ENCODE peak calls at places on chromosomes 11 and 22, in eight cellular contexts. One of them, this sample, is unnamed.

GRCh38 chr11:82557274-82557673 is 176.4 kb downstream of the FAM181B start:
- DNase-seq in GM06990: no peak
- DNase-seq in Calu3: no peak
- DNase-seq in Peyer's patch: peak; percentile 22
- DNase-seq in neural progenitor cell: no peak
- DNase-seq in endodermal cell: no peak
- DNase-seq in fibroblast of pulmonary artery: no peak
- DNase-seq in gastrocnemius medialis: no peak
- DNase-seq in this sample: peak; percentile 57

GRCh38 chr11:126790550-126790981 is 210.0 kb downstream of the KIRREL3 start:
- DNase-seq in endodermal cell: peak; percentile 79
- DNase-seq in fibroblast of pulmonary artery: peak; percentile 87
- DNase-seq in Calu3: no peak
- DNase-seq in GM06990: no peak
- DNase-seq in Peyer's patch: no peak
- DNase-seq in gastrocnemius medialis: no peak
- DNase-seq in neural progenitor cell: peak; percentile 16
- DNase-seq in this sample: no peak

GRCh38 chr11:72524711-72525110 is 90.4 kb upstream of the CLPB start:
- DNase-seq in gastrocnemius medialis: no peak
- DNase-seq in GM06990: no peak
- DNase-seq in neural progenitor cell: no peak
- DNase-seq in Calu3: no peak
- DNase-seq in fibroblast of pulmonary artery: peak; percentile 31
- DNase-seq in Peyer's patch: no peak
- DNase-seq in endodermal cell: no peak
- DNase-seq in this sample: no peak

GRCh38 chr22:44181033-44181911 is 547 bp downstream of the PARVG start:
- DNase-seq in GM06990: peak; percentile 67
- DNase-seq in Calu3: no peak
- DNase-seq in Peyer's patch: peak; percentile 75
- DNase-seq in gastrocnemius medialis: no peak
- DNase-seq in neural progenitor cell: no peak
- DNase-seq in fibroblast of pulmonary artery: no peak
- DNase-seq in endodermal cell: no peak
- DNase-seq in this sample: peak; percentile 76

GRCh38 chr22:32999039-32999861 is 58.9 kb downstream of the SYN3 start:
- DNase-seq in Calu3: no peak
- DNase-seq in fibroblast of pulmonary artery: peak; percentile 10
- DNase-seq in neural progenitor cell: no peak
- DNase-seq in gastrocnemius medialis: no peak
- DNase-seq in Peyer's patch: no peak
- DNase-seq in GM06990: no peak
- DNase-seq in endodermal cell: no peak
- DNase-seq in this sample: no peak

GRCh38 chr11:44992181-44992582 is 41.5 kb upstream of the TP53I11 start:
- DNase-seq in endodermal cell: peak; percentile 44
- DNase-seq in gastrocnemius medialis: no peak
- DNase-seq in Peyer's patch: no peak
- DNase-seq in GM06990: no peak
- DNase-seq in fibroblast of pulmonary artery: no peak
- DNase-seq in neural progenitor cell: no peak
- DNase-seq in Calu3: no peak
- DNase-seq in this sample: no peak

GRCh38 chr22:40911772-40912171 is 39.4 kb upstream of the RBX1 start:
- DNase-seq in gastrocnemius medialis: no peak
- DNase-seq in Peyer's patch: no peak
- DNase-seq in GM06990: no peak
- DNase-seq in Calu3: no peak
- DNase-seq in endodermal cell: no peak
- DNase-seq in fibroblast of pulmonary artery: peak; percentile 8
- DNase-seq in neural progenitor cell: no peak
- DNase-seq in this sample: no peak

GRCh38 chr11:1307163-1307870 is 2.1 kb downstream of the TOLLIP start:
- DNase-seq in Calu3: no peak
- DNase-seq in fibroblast of pulmonary artery: no peak
- DNase-seq in endodermal cell: peak; percentile 30
- DNase-seq in GM06990: no peak
- DNase-seq in Peyer's patch: peak; percentile 60
- DNase-seq in gastrocnemius medialis: no peak
- DNase-seq in neural progenitor cell: no peak
- DNase-seq in this sample: peak; percentile 77

GRCh38 chr22:24402460-24403192 is 24.8 kb upstream of the ADORA2A start:
- DNase-seq in fibroblast of pulmonary artery: peak; percentile 91
- DNase-seq in Peyer's patch: peak; percentile 34
- DNase-seq in gastrocnemius medialis: peak; percentile 89
- DNase-seq in Calu3: peak; percentile 82
- DNase-seq in GM06990: no peak
- DNase-seq in neural progenitor cell: no peak
- DNase-seq in endodermal cell: no peak
- DNase-seq in this sample: peak; percentile 93
- TF ChIP-seq CTCF in fibroblast of pulmonary artery: no peak
- TF ChIP-seq CTCF in Peyer's patch: no peak
- TF ChIP-seq CTCF in gastrocnemius medialis: no peak
- TF ChIP-seq CTCF in Calu3: no peak
- TF ChIP-seq CTCF in GM06990: no peak
- TF ChIP-seq CTCF in neural progenitor cell: no peak
- TF ChIP-seq CTCF in endodermal cell: no peak
- TF ChIP-seq CTCF in this sample: no peak

GRCh38 chr22:17084554-17085276 is at the start of gene IL17RA:
- DNase-seq in endodermal cell: peak; percentile 97
- DNase-seq in fibroblast of pulmonary artery: peak; percentile 85
- DNase-seq in neural progenitor cell: peak; percentile 92
- DNase-seq in GM06990: peak; percentile 93
- DNase-seq in gastrocnemius medialis: peak; percentile 72
- DNase-seq in Peyer's patch: peak; percentile 91
- DNase-seq in Calu3: peak; percentile 94
- DNase-seq in this sample: peak; percentile 88
- TF ChIP-seq CTCF in endodermal cell: no peak
- TF ChIP-seq CTCF in fibroblast of pulmonary artery: no peak
- TF ChIP-seq CTCF in neural progenitor cell: no peak
- TF ChIP-seq CTCF in GM06990: no peak
- TF ChIP-seq CTCF in gastrocnemius medialis: no peak
- TF ChIP-seq CTCF in Peyer's patch: no peak
- TF ChIP-seq CTCF in Calu3: no peak
- TF ChIP-seq CTCF in this sample: no peak

GRCh38 chr11:88515002-88515401 is 177.5 kb upstream of the CTSC start:
- DNase-seq in fibroblast of pulmonary artery: no peak
- DNase-seq in Calu3: no peak
- DNase-seq in gastrocnemius medialis: no peak
- DNase-seq in Peyer's patch: no peak
- DNase-seq in endodermal cell: no peak
- DNase-seq in GM06990: no peak
- DNase-seq in neural progenitor cell: no peak
- DNase-seq in this sample: no peak
- TF ChIP-seq CTCF in fibroblast of pulmonary artery: no peak
- TF ChIP-seq CTCF in Calu3: no peak
- TF ChIP-seq CTCF in gastrocnemius medialis: no peak
- TF ChIP-seq CTCF in Peyer's patch: no peak
- TF ChIP-seq CTCF in endodermal cell: no peak
- TF ChIP-seq CTCF in GM06990: no peak
- TF ChIP-seq CTCF in neural progenitor cell: no peak
- TF ChIP-seq CTCF in this sample: no peak

DNA sequence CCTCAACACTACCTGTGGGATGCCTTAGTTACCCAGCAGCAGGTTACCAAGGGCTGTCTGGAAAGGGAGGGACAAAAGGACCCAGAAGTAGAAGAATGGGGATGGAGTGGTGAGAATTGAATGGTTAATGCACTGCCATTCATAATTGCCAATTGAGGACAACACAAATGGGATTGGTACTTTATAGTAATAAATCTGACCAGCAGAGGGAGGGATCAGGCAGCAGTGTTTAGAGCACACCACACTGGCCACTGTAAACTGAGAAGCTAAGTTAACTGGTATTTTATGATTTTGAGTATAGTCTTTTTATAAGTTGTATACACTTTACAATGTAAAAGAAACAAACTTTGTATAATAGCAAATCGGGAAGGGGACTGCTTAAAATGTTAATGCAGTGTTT is 10.7 kb downstream of the TBRG1 start:
- DNase-seq in endodermal cell: no peak
- DNase-seq in gastrocnemius medialis: no peak
- DNase-seq in Peyer's patch: no peak
- DNase-seq in Calu3: no peak
- DNase-seq in GM06990: no peak
- DNase-seq in fibroblast of pulmonary artery: peak; percentile 30
- DNase-seq in neural progenitor cell: no peak
- DNase-seq in this sample: no peak
- TF ChIP-seq CTCF in endodermal cell: peak; percentile 66
- TF ChIP-seq CTCF in gastrocnemius medialis: no peak
- TF ChIP-seq CTCF in Peyer's patch: peak; percentile 20
- TF ChIP-seq CTCF in Calu3: no peak
- TF ChIP-seq CTCF in GM06990: peak; percentile 25
- TF ChIP-seq CTCF in fibroblast of pulmonary artery: peak; percentile 40
- TF ChIP-seq CTCF in neural progenitor cell: peak; percentile 18
- TF ChIP-seq CTCF in this sample: no peak